ENCODE peak calls at places on chromosomes 13 and 19, in eight cellular contexts. P, T, R, X, B, N, M and Z are unnamed samples.

GRCh38 chr13:111324736-111325135 is 4.3 kb downstream of the TEX29 start:
- DNase-seq in P (no peak), T (no peak), R (no peak), X (no peak), B (no peak), N (no peak), M (no peak), Z (no peak)

GRCh38 chr19:15123900-15124299 is 16.7 kb downstream of the SYDE1 start:
- DNase-seq in P (no peak), T (no peak), R (no peak), X (no peak), B (no peak), N (no peak), M (peak), Z (no peak)

GRCh38 chr13:109959903-109960302 is 173.5 kb upstream of the IRS2 start:
- DNase-seq in P (no peak), T (no peak), R (no peak), X (no peak), B (no peak), N (no peak), M (no peak), Z (no peak)

GRCh38 chr13:30671271-30671815 is 53.6 kb downstream of the USPL1 start:
- DNase-seq in P (no peak), T (no peak), R (no peak), X (no peak), B (no peak), N (no peak), M (no peak), Z (no peak)

GRCh38 chr19:4636151-4636717 is 3.1 kb upstream of the TNFAIP8L1 start:
- DNase-seq in P (peak), T (peak), R (peak), X (peak), B (no peak), N (peak), M (no peak), Z (peak)

GRCh38 chr13:33543631-33544030 is 258.1 kb upstream of the STARD13 start:
- DNase-seq in P (no peak), T (no peak), R (no peak), X (no peak), B (no peak), N (no peak), M (peak), Z (peak)

GRCh38 chr19:55667958-55668357 is 7.1 kb upstream of the EPN1 start:
- DNase-seq in P (no peak), T (no peak), R (no peak), X (no peak), B (no peak), N (no peak), M (no peak), Z (no peak)

GRCh38 chr19:40420766-40421467 is 4.9 kb downstream of the SERTAD1 start:
- DNase-seq in P (peak), T (peak), R (peak), X (peak), B (peak), N (peak), M (peak), Z (peak)

GRCh38 chr13:103883152-103883551 is 816.9 kb upstream of the SLC10A2 start:
- DNase-seq in P (peak), T (peak), R (no peak), X (no peak), B (peak), N (peak), M (peak), Z (peak)

GRCh38 chr13:40503966-40504591 is 162.4 kb downstream of the FOXO1 start:
- DNase-seq in P (peak), T (no peak), R (no peak), X (no peak), B (no peak), N (no peak), M (peak), Z (peak)

GRCh38 chr13:107866666-107867623 is 348.4 kb downstream of the LIG4 start:
- DNase-seq in P (no peak), T (peak), R (no peak), X (no peak), B (no peak), N (peak), M (peak), Z (peak)

GRCh38 chr19:45451181-45451849 is 16.5 kb upstream of the FOSB start:
- DNase-seq in P (no peak), T (no peak), R (peak), X (no peak), B (no peak), N (no peak), M (peak), Z (peak)

GRCh38 chr13:74136089-74136658 is 2.0 kb upstream of the KLF12 start:
- DNase-seq in P (no peak), T (no peak), R (no peak), X (no peak), B (no peak), N (peak), M (peak), Z (peak)